ENCODE peak calls at places on chromosomes 6 and 20, in five cellular contexts. One of them, this sample, is unnamed.

GRCh38 chr6:137738197-137738596 is 128.9 kb upstream of the TNFAIP3 start:
- DNase-seq in stomach: no peak
- DNase-seq in dorsolateral prefrontal cortex: no peak
- DNase-seq in brain microvascular endothelial cell: peak
- DNase-seq in GM06990: no peak
- DNase-seq in this sample: peak

GRCh38 chr6:22146581-22147468 is 150.0 kb downstream of the PRL start:
- DNase-seq in stomach: no peak
- DNase-seq in GM06990: no peak
- DNase-seq in brain microvascular endothelial cell: no peak
- DNase-seq in dorsolateral prefrontal cortex: peak
- DNase-seq in this sample: peak

GRCh38 chr20:48622421-48622820 is 205.4 kb downstream of the PREX1 start:
- DNase-seq in dorsolateral prefrontal cortex: no peak
- DNase-seq in stomach: no peak
- DNase-seq in brain microvascular endothelial cell: no peak
- DNase-seq in GM06990: no peak
- DNase-seq in this sample: no peak

GRCh38 chr20:38167851-38168760 is 3.0 kb upstream of the TGM2 start:
- DNase-seq in stomach: peak
- DNase-seq in dorsolateral prefrontal cortex: no peak
- DNase-seq in brain microvascular endothelial cell: peak
- DNase-seq in GM06990: no peak
- DNase-seq in this sample: peak

GRCh38 chr20:23366384-23366783 is 4.4 kb downstream of the GZF1 start:
- DNase-seq in brain microvascular endothelial cell: no peak
- DNase-seq in GM06990: no peak
- DNase-seq in dorsolateral prefrontal cortex: no peak
- DNase-seq in stomach: no peak
- DNase-seq in this sample: no peak

GRCh38 chr6:44302856-44303255 is 10.3 kb downstream of the AARS2 start:
- DNase-seq in GM06990: no peak
- DNase-seq in stomach: no peak
- DNase-seq in brain microvascular endothelial cell: no peak
- DNase-seq in dorsolateral prefrontal cortex: no peak
- DNase-seq in this sample: no peak

GRCh38 chr6:84492246-84493135 is 265.0 kb upstream of the CEP162 start:
- DNase-seq in stomach: no peak
- DNase-seq in brain microvascular endothelial cell: peak
- DNase-seq in dorsolateral prefrontal cortex: no peak
- DNase-seq in GM06990: no peak
- DNase-seq in this sample: no peak

GRCh38 chr6:30841644-30842504 is 42.4 kb upstream of the DDR1 start:
- DNase-seq in dorsolateral prefrontal cortex: no peak
- DNase-seq in GM06990: no peak
- DNase-seq in brain microvascular endothelial cell: no peak
- DNase-seq in stomach: peak
- DNase-seq in this sample: no peak

GRCh38 chr6:130138909-130139242 is 83.9 kb downstream of the SAMD3 start:
- DNase-seq in GM06990: no peak
- DNase-seq in brain microvascular endothelial cell: no peak
- DNase-seq in dorsolateral prefrontal cortex: no peak
- DNase-seq in stomach: no peak
- DNase-seq in this sample: no peak

GRCh38 chr6:17394192-17394611 is 807 bp downstream of the CAP2 start:
- DNase-seq in GM06990: no peak
- DNase-seq in dorsolateral prefrontal cortex: no peak
- DNase-seq in stomach: peak
- DNase-seq in brain microvascular endothelial cell: peak
- DNase-seq in this sample: peak

GRCh38 chr6:16130932-16131387 is 2.1 kb downstream of the MYLIP start:
- DNase-seq in stomach: peak
- DNase-seq in dorsolateral prefrontal cortex: no peak
- DNase-seq in brain microvascular endothelial cell: peak
- DNase-seq in GM06990: peak
- DNase-seq in this sample: peak

GRCh38 chr6:85650606-85651005 is 7.9 kb upstream of the SYNCRIP start:
- DNase-seq in dorsolateral prefrontal cortex: no peak
- DNase-seq in brain microvascular endothelial cell: no peak
- DNase-seq in stomach: no peak
- DNase-seq in GM06990: no peak
- DNase-seq in this sample: no peak

GRCh38 chr20:7841967-7842301 is 98.3 kb downstream of the HAO1 start:
- DNase-seq in GM06990: no peak
- DNase-seq in dorsolateral prefrontal cortex: no peak
- DNase-seq in stomach: no peak
- DNase-seq in brain microvascular endothelial cell: peak
- DNase-seq in this sample: peak

GRCh38 chr6:15017251-15017650 is 228.6 kb upstream of the JARID2 start:
- DNase-seq in dorsolateral prefrontal cortex: peak
- DNase-seq in brain microvascular endothelial cell: peak
- DNase-seq in GM06990: no peak
- DNase-seq in stomach: no peak
- DNase-seq in this sample: peak

GRCh38 chr6:4010035-4010434 is 68.9 kb downstream of the FAM217A start:
- DNase-seq in dorsolateral prefrontal cortex: no peak
- DNase-seq in brain microvascular endothelial cell: no peak
- DNase-seq in stomach: no peak
- DNase-seq in GM06990: no peak
- DNase-seq in this sample: no peak

GRCh38 chr6:89144358-89145041 is 1.4 kb upstream of the PM20D2 start:
- DNase-seq in GM06990: peak
- DNase-seq in dorsolateral prefrontal cortex: no peak
- DNase-seq in brain microvascular endothelial cell: no peak
- DNase-seq in stomach: no peak
- DNase-seq in this sample: no peak

GRCh38 chr6:155267411-155267810 is 3.6 kb downstream of the CLDN20 start:
- DNase-seq in dorsolateral prefrontal cortex: no peak
- DNase-seq in stomach: no peak
- DNase-seq in brain microvascular endothelial cell: no peak
- DNase-seq in GM06990: no peak
- DNase-seq in this sample: no peak

GRCh38 chr6:89148016-89148750 is 2.3 kb downstream of the PM20D2 start:
- DNase-seq in stomach: no peak
- DNase-seq in dorsolateral prefrontal cortex: no peak
- DNase-seq in GM06990: no peak
- DNase-seq in brain microvascular endothelial cell: no peak
- DNase-seq in this sample: peak

GRCh38 chr6:14275493-14275851 is 157.9 kb downstream of the CD83 start:
- DNase-seq in stomach: no peak
- DNase-seq in brain microvascular endothelial cell: no peak
- DNase-seq in GM06990: no peak
- DNase-seq in dorsolateral prefrontal cortex: peak
- DNase-seq in this sample: no peak

GRCh38 chr20:10927936-10928860 is 254.4 kb upstream of the JAG1 start:
- DNase-seq in stomach: no peak
- DNase-seq in brain microvascular endothelial cell: no peak
- DNase-seq in dorsolateral prefrontal cortex: no peak
- DNase-seq in GM06990: no peak
- DNase-seq in this sample: no peak

GRCh38 chr20:59736366-59736765 is 132.0 kb downstream of the PHACTR3 start:
- DNase-seq in stomach: no peak
- DNase-seq in GM06990: no peak
- DNase-seq in dorsolateral prefrontal cortex: peak
- DNase-seq in brain microvascular endothelial cell: no peak
- DNase-seq in this sample: no peak

GRCh38 chr20:2420510-2420909 is 39.8 kb downstream of the TGM6 start:
- DNase-seq in stomach: no peak
- DNase-seq in GM06990: no peak
- DNase-seq in brain microvascular endothelial cell: no peak
- DNase-seq in dorsolateral prefrontal cortex: no peak
- DNase-seq in this sample: no peak

GRCh38 chr20:2418388-2418787 is 37.7 kb downstream of the TGM6 start:
- DNase-seq in brain microvascular endothelial cell: no peak
- DNase-seq in dorsolateral prefrontal cortex: no peak
- DNase-seq in GM06990: no peak
- DNase-seq in stomach: no peak
- DNase-seq in this sample: no peak

GRCh38 chr20:2417142-2417541 is 36.4 kb downstream of the TGM6 start:
- DNase-seq in GM06990: no peak
- DNase-seq in dorsolateral prefrontal cortex: no peak
- DNase-seq in stomach: no peak
- DNase-seq in brain microvascular endothelial cell: no peak
- DNase-seq in this sample: no peak

DNA sequence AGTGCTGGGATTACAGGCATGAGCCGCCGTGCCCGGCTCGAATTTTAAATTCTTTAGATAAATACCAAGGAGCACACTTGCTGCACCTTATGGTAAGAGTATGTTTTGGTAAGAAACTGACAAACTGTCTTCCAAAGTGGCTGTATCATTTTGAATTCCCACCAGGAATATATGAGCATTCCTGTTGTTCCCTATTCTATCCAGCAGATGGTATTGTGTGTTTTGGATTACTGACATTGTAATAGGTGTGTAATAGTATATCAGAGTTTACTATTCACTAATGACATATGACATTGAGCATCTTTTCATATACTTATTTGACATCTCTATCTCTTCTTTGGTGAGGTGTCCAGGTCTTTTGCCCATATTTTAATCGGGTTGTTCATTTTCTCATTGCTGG is 40.5 kb downstream of the TGM6 start:
- DNase-seq in GM06990: no peak
- DNase-seq in dorsolateral prefrontal cortex: no peak
- DNase-seq in brain microvascular endothelial cell: no peak
- DNase-seq in stomach: no peak
- DNase-seq in this sample: peak
- TF ChIP-seq CTCF in GM06990: no peak
- TF ChIP-seq CTCF in dorsolateral prefrontal cortex: no peak
- TF ChIP-seq CTCF in brain microvascular endothelial cell: no peak
- TF ChIP-seq CTCF in stomach: no peak
- TF ChIP-seq CTCF in this sample: peak

GRCh38 chr6:82711992-82712788 is 348.6 kb downstream of the TPBG start:
- DNase-seq in GM06990: no peak
- DNase-seq in dorsolateral prefrontal cortex: peak
- DNase-seq in stomach: no peak
- DNase-seq in brain microvascular endothelial cell: no peak
- DNase-seq in this sample: peak

GRCh38 chr6:82711105-82711829 is 347.6 kb downstream of the TPBG start:
- DNase-seq in stomach: no peak
- DNase-seq in dorsolateral prefrontal cortex: peak
- DNase-seq in brain microvascular endothelial cell: no peak
- DNase-seq in GM06990: no peak
- DNase-seq in this sample: no peak

DNA sequence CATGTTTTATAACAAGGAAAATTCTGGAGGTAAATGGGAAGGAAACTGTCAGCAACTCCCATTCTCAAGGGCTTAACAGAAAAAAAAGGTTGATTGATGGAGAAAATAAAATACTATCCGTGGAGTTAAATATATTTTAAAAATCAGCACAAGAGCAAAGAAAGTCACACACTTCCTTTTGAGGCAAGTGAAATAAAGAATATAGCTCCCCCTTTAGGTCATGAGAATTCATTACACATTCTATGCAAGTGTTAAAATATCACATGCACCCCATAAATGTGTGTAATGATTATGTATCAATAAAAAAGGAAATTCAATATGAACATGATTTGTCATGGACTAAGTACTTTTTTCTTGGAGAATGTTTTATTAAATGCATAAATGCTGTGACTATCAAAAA is 349.2 kb downstream of the TPBG start:
- DNase-seq in brain microvascular endothelial cell: no peak
- DNase-seq in stomach: no peak
- DNase-seq in dorsolateral prefrontal cortex: no peak
- DNase-seq in GM06990: peak
- DNase-seq in this sample: no peak
- TF ChIP-seq CTCF in brain microvascular endothelial cell: peak
- TF ChIP-seq CTCF in stomach: peak
- TF ChIP-seq CTCF in dorsolateral prefrontal cortex: peak
- TF ChIP-seq CTCF in GM06990: peak
- TF ChIP-seq CTCF in this sample: no peak

GRCh38 chr6:104771258-104771832 is 88.4 kb downstream of the HACE1 start:
- DNase-seq in brain microvascular endothelial cell: no peak
- DNase-seq in dorsolateral prefrontal cortex: no peak
- DNase-seq in GM06990: peak
- DNase-seq in stomach: no peak
- DNase-seq in this sample: peak
- TF ChIP-seq CTCF in brain microvascular endothelial cell: peak
- TF ChIP-seq CTCF in dorsolateral prefrontal cortex: peak
- TF ChIP-seq CTCF in GM06990: peak
- TF ChIP-seq CTCF in stomach: no peak
- TF ChIP-seq CTCF in this sample: no peak

DNA sequence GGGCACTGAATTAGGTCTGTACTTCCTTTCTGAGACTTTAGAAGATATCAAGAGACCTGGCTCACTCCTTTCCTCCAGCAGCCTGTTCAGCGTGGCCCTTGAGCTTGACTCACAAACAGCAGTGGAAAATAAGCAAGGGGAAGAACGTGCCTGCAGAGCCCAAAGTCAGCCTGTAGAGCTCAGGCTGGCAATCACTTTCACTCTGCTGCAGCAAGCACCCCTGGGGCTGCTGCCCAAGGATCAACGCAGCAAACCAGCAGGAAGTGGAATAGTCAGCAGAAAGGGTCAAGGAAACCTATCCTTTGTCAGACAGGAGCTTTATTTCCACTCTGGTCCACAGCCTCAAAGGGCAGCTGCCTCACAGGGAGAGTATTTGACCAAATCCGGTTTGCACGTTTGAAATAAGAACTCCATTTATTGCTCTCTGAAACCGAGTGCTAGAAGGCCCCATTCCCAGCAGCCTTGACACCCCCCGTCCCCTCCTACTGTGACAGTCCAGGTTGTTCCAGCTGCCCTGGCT is 77.4 kb downstream of the PRDM1 start:
- DNase-seq in brain microvascular endothelial cell: peak
- DNase-seq in dorsolateral prefrontal cortex: no peak
- DNase-seq in GM06990: peak
- DNase-seq in stomach: no peak
- DNase-seq in this sample: peak
- TF ChIP-seq CTCF in brain microvascular endothelial cell: peak
- TF ChIP-seq CTCF in dorsolateral prefrontal cortex: no peak
- TF ChIP-seq CTCF in GM06990: no peak
- TF ChIP-seq CTCF in stomach: no peak
- TF ChIP-seq CTCF in this sample: no peak

GRCh38 chr6:149425754-149426153 is 25.7 kb downstream of the SUMO4 start:
- DNase-seq in GM06990: no peak
- DNase-seq in brain microvascular endothelial cell: no peak
- DNase-seq in stomach: no peak
- DNase-seq in dorsolateral prefrontal cortex: no peak
- DNase-seq in this sample: no peak
- TF ChIP-seq CTCF in GM06990: no peak
- TF ChIP-seq CTCF in brain microvascular endothelial cell: no peak
- TF ChIP-seq CTCF in stomach: no peak
- TF ChIP-seq CTCF in dorsolateral prefrontal cortex: no peak
- TF ChIP-seq CTCF in this sample: no peak

GRCh38 chr20:58651548-58651822 is 402 bp downstream of the STX16 start:
- DNase-seq in brain microvascular endothelial cell: no peak
- DNase-seq in dorsolateral prefrontal cortex: peak
- DNase-seq in stomach: no peak
- DNase-seq in GM06990: no peak
- DNase-seq in this sample: no peak

GRCh38 chr20:58650776-58651547 is at the start of gene STX16:
- DNase-seq in dorsolateral prefrontal cortex: peak
- DNase-seq in brain microvascular endothelial cell: peak
- DNase-seq in GM06990: peak
- DNase-seq in stomach: peak
- DNase-seq in this sample: peak

GRCh38 chr20:58649288-58650180 is 1.5 kb upstream of the STX16 start:
- DNase-seq in dorsolateral prefrontal cortex: no peak
- DNase-seq in brain microvascular endothelial cell: no peak
- DNase-seq in stomach: peak
- DNase-seq in GM06990: peak
- DNase-seq in this sample: no peak

GRCh38 chr20:58651823-58652605 is 931 bp downstream of the STX16 start:
- DNase-seq in brain microvascular endothelial cell: peak
- DNase-seq in dorsolateral prefrontal cortex: no peak
- DNase-seq in GM06990: peak
- DNase-seq in stomach: peak
- DNase-seq in this sample: peak

GRCh38 chr20:58650181-58650775 is 805 bp upstream of the STX16 start:
- DNase-seq in dorsolateral prefrontal cortex: no peak
- DNase-seq in brain microvascular endothelial cell: no peak
- DNase-seq in stomach: no peak
- DNase-seq in GM06990: peak
- DNase-seq in this sample: no peak
- TF ChIP-seq CTCF in dorsolateral prefrontal cortex: no peak
- TF ChIP-seq CTCF in brain microvascular endothelial cell: no peak
- TF ChIP-seq CTCF in stomach: no peak
- TF ChIP-seq CTCF in GM06990: peak
- TF ChIP-seq CTCF in this sample: no peak

This sample was measured in foreskin fibroblast.